ENCODE peak calls at places on chromosomes 5 and 9, in six cellular contexts. N is GM23248, W is PC-3, P is SK-N-SH, B is OCI-LY7, Q is HCT116. U is an unnamed sample. For H4K20me1, the result is how much of the 10 kb centered on the place peaks cover.

GRCh38 chr9:101639785-101640437 is 45.1 kb upstream of the PPP3R2 start:
- DNase-seq in N (no peak), W (no peak), P (no peak), B (no peak), Q (no peak), U (no peak)

GRCh38 chr9:80285325-80285724 is 713.6 kb downstream of the TLE4 start:
- DNase-seq in N (no peak), W (peak), P (peak), B (no peak), Q (no peak), U (peak)

GRCh38 chr5:42502613-42503470 is 79.6 kb downstream of the GHR start:
- DNase-seq in N (peak), W (peak), P (no peak), B (no peak), Q (no peak), U (no peak)

GRCh38 chr5:15026944-15027343 is 155.4 kb upstream of the ANKH start:
- DNase-seq in N (no peak), W (no peak), P (no peak), B (no peak), Q (no peak), U (no peak)

GRCh38 chr5:173741729-173742431 is 125.4 kb upstream of the BOD1 start:
- DNase-seq in N (no peak), W (no peak), P (no peak), B (no peak), Q (no peak), U (no peak)

GRCh38 chr9:83583151-83584014 is 39.6 kb upstream of the IDNK start:
- DNase-seq in N (peak), W (peak), P (peak), B (peak), Q (peak), U (peak)

GRCh38 chr5:114346171-114346570 is 15.7 kb upstream of the KCNN2 start:
- DNase-seq in N (no peak), W (no peak), P (no peak), B (no peak), Q (no peak), U (no peak)

GRCh38 chr9:34363619-34364351 is 12.9 kb downstream of the MYORG start:
- DNase-seq in N (no peak), W (no peak), P (no peak), B (no peak), Q (no peak), U (peak)

GRCh38 chr9:703392-703791 is 138.1 kb upstream of the DMRT1 start:
- DNase-seq in N (peak), W (no peak), P (no peak), B (no peak), Q (no peak), U (no peak)

GRCh38 chr5:181187500-181188213 is 17.3 kb downstream of the TRIM7 start:
- DNase-seq in N (peak), W (peak), P (peak), B (peak), Q (peak), U (peak)

GRCh38 chr9:131190191-131190590 is 64.8 kb downstream of the NUP214 start:
- DNase-seq in N (no peak), W (no peak), P (no peak), B (no peak), Q (no peak), U (no peak)

GRCh38 chr9:20512636-20513035 is 109.7 kb downstream of the MLLT3 start:
- DNase-seq in N (peak), W (peak), P (no peak), B (no peak), Q (no peak), U (no peak)

GRCh38 chr5:176985516-176985915 is 21.1 kb downstream of the UIMC1 start:
- DNase-seq in N (no peak), W (no peak), P (no peak), B (peak), Q (no peak), U (no peak)

GRCh38 chr9:33329117-33329563 is 38.8 kb downstream of the NFX1 start:
- DNase-seq in N (peak), W (peak), P (no peak), B (no peak), Q (no peak), U (no peak)

GRCh38 chr9:115847245-115847644 is 306.3 kb upstream of the PAPPA start:
- DNase-seq in N (peak), W (peak), P (no peak), B (no peak), Q (no peak), U (no peak)

GRCh38 chr5:50684721-50685120 is 18.3 kb downstream of the PARP8 start:
- DNase-seq in N (no peak), W (no peak), P (no peak), B (no peak), Q (no peak), U (no peak)

GRCh38 chr9:95820076-95820475 is 55.4 kb upstream of the ERCC6L2 start:
- DNase-seq in N (peak), W (no peak), P (no peak), B (no peak), Q (no peak), U (no peak)

DNA sequence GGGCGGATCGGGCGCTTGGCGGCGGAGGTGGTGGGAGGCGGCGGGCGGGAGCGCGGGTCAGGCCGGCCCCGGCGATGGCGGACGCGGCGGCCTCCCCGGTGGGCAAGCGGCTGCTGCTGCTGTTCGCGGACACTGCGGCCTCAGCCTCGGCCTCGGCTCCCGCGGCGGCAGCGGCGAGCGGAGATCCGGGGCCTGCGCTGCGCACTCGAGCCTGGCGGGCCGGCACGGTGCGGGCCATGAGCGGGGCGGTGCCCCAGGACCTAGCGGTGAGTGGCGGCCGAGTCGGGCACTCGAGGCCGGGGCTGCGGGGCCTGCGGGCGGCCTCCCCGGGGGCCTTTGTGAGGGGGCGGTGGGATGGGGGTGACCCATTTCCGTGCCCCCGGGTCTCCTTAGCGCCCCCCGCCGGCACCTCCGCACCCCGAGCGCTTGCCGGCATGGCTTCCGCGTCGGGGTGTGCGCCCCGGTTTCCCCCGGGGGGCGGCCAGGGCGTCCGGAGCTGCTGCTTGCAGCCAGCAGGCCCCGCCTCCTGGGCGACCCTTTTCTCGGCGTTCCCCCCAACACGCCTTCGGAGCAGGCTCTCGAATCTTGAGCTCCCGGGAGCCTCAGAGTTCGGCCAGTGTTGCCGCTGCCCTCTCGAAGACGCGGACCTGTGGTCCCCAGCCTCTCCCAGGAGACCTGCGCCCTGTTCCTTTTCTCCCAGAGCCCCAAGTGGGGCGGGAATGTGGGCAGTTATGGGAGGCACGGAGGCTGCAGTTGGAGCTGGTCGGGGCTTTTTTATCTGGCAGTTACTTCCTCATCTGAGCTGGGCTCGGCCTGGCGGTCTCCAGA is 451 bp downstream of the KDM3B start:
- DNase-seq in N (peak), W (peak), P (peak), B (peak), Q (no peak), U (peak)
- H4K20me1 ChIP-seq in N (under half), W (under half), P (under half), B (under half), Q (under half), U (under half)

DNA sequence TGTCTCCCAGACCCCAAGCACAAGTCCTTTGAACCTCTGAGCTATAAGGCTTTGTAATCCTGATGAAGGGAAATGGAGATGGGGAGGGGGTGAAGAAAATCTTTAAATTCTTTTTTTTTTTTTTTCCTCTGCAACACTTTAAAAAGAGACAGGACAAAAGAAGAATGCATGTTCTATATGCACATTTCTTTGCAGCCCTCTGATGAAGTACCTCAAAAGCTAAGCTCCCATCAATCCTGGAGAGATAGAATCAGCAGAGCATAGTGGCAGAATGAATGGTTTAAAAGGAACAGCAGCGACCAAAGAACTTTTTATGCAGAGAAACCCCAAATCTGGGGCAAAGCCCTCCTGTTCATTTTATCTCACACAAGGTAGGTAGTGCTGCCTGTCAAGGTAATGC is 173.3 kb upstream of the ZNF608 start:
- DNase-seq in N (no peak), W (no peak), P (no peak), B (no peak), Q (no peak), U (no peak)
- H3K4me2 ChIP-seq in N (no peak), W (no peak), P (no peak), B (peak), Q (no peak), U (peak)

GRCh38 chr9:136742640-136743391 is at the start of gene LCN10:
- DNase-seq in N (no peak), W (peak), P (peak), B (no peak), Q (no peak), U (peak)

GRCh38 chr9:136740491-136740890 is 2.2 kb downstream of the LCN10 start:
- DNase-seq in N (no peak), W (no peak), P (no peak), B (no peak), Q (no peak), U (no peak)

GRCh38 chr9:136743639-136744211 is 985 bp upstream of the LCN10 start:
- DNase-seq in N (no peak), W (no peak), P (no peak), B (no peak), Q (no peak), U (peak)

GRCh38 chr9:136740971-136741884 is 1.5 kb downstream of the LCN10 start:
- DNase-seq in N (peak), W (no peak), P (peak), B (no peak), Q (no peak), U (no peak)

GRCh38 chr9:136741885-136742568 is 713 bp downstream of the LCN10 start:
- DNase-seq in N (no peak), W (no peak), P (no peak), B (no peak), Q (no peak), U (peak)
- TF ChIP-seq EZH2phosphoT487 in N (no peak), W (no peak), P (no peak), B (no peak), Q (no peak), U (no peak)

DNA sequence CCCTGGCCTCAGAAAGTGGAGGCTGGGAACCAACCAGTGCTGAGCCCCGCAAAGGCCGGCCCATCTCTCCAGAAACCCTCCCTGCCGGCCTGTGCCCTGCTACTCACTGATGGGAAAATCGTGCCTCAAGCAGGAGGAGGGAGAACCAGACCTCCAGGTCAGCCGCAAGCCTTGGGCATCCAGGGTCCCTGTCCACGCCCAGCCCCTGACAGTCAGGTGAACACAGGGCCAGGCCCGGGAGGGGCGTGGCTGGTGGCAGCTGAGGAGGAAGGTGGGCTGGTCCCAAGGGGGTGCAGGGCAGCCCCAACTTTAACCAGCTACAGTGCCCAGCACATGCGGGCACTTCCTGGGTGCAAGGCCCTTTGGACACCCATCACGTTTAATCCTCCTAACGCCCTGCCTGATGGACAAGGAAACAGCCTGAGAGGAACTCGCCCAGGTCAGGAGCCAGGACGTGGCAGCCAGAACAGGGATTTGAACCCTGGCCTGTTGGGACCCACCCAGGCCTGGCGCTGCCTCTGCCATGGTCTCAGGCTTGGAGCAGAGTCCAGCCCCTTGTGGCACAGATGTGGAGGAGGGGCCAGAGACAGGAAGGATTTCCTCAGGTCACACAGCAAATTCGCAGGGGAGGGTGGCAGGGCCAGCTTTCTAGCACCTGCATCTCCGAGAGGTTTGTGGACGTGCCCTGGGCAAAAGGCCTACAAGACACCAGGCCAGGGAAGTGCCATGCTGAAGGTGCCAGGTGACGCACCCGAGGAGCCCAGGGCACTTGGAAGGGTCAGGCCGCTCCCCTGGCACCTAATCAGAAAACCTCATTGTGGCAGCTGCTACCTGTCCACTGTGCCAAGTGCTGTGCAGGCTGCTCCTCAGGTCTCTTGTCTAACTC is 4.5 kb downstream of the RALGDS start:
- DNase-seq in N (no peak), W (no peak), P (no peak), B (no peak), Q (no peak), U (no peak)
- H4K20me1 ChIP-seq in N (under half), W (under half), P (half or more), B (under half), Q (under half), U (half or more)

GRCh38 chr9:128654481-128654880 is 2.2 kb downstream of the DYNC2I2 start:
- DNase-seq in N (no peak), W (no peak), P (no peak), B (no peak), Q (no peak), U (no peak)
- H3K4me2 ChIP-seq in N (no peak), W (peak), P (no peak), B (no peak), Q (no peak), U (no peak)

GRCh38 chr5:45532826-45533624 is 163.2 kb downstream of the HCN1 start:
- DNase-seq in N (no peak), W (no peak), P (no peak), B (no peak), Q (no peak), U (peak)
- TF ChIP-seq EZH2phosphoT487 in N (no peak), W (no peak), P (no peak), B (no peak), Q (no peak), U (no peak)

U was measured in neural progenitor cell.